ENCODE peak calls at places on chromosomes 4 and X, in four cellular contexts. I is WERI-Rb-1, M is AG04450, K is bronchial epithelial cell. Z is an unnamed sample.

GRCh38 chr4:61204353-61204752 is 4.2 kb downstream of the ADGRL3 start:
- DNase-seq in I (no peak), K (peak), M (no peak), Z (no peak)

GRCh38 chr4:10737335-10737734 is 52.8 kb upstream of the CLNK start:
- DNase-seq in I (no peak), M (no peak), K (peak), Z (no peak)

GRCh38 chrX:45274576-45274975 is 73.9 kb upstream of the DIPK2B start:
- DNase-seq in K (no peak), I (no peak), M (no peak), Z (no peak)

GRCh38 chr4:13933163-13933562 is 305.6 kb upstream of the BOD1L1 start:
- DNase-seq in I (no peak), M (no peak), K (no peak), Z (no peak)

GRCh38 chr4:132587626-132588025 is 561.5 kb upstream of the PCDH10 start:
- DNase-seq in M (no peak), I (no peak), K (peak), Z (no peak)

GRCh38 chrX:14963447-14964236 is 90.4 kb downstream of the MOSPD2 start:
- DNase-seq in M (no peak), I (no peak), K (peak), Z (no peak)

GRCh38 chr4:46830971-46831454 is 78.0 kb downstream of the COX7B2 start:
- DNase-seq in K (no peak), I (no peak), M (no peak), Z (no peak)

GRCh38 chr4:166252487-166253402 is 379.7 kb downstream of the TLL1 start:
- DNase-seq in M (no peak), K (peak), I (peak), Z (peak)

GRCh38 chrX:12949927-12950656 is 24.8 kb upstream of the TMSB4X start:
- DNase-seq in K (peak), I (no peak), M (peak), Z (no peak)

GRCh38 chr4:23324291-23324690 is 565.6 kb downstream of the PPARGC1A start:
- DNase-seq in I (no peak), K (peak), M (no peak), Z (no peak)

GRCh38 chr4:23060776-23061175 is 368.0 kb downstream of the GBA3 start:
- DNase-seq in M (no peak), I (no peak), K (no peak), Z (no peak)

GRCh38 chr4:107801766-107802211 is 22.9 kb upstream of the SGMS2 start:
- DNase-seq in K (peak), I (no peak), M (no peak), Z (no peak)

GRCh38 chrX:12137982-12138365 is 299 bp upstream of the FRMPD4 start:
- DNase-seq in I (no peak), K (no peak), M (no peak), Z (peak)

GRCh38 chrX:103845165-103845653 is 13.2 kb upstream of the RAB9B start:
- DNase-seq in M (peak), K (peak), I (peak), Z (peak)

GRCh38 chrX:37809970-37810369 is 30.1 kb downstream of the CYBB start:
- DNase-seq in I (no peak), M (no peak), K (no peak), Z (no peak)

DNA sequence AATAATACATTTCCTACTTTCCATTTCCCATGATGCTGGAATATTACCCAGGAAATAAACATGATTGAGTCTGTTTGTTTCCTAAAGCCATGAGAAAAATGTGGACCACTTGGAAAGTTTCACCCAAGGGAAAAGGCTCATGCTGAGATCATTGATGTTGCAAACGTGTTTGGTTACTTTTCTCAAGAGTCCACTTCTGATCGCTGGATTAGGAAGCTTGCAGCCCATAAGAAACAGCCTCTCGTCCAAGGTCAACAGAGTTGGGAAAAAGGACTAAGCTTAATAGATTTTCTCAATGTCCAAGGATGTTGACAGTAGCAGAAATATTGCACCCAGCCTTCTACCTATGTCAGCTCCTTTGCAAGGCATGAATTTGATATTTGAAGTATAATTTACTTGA is 65.8 kb upstream of the BLTP1 start:
- DNase-seq in M (no peak), K (no peak), I (no peak), Z (no peak)
- TF ChIP-seq CTCF in M (no peak), K (no peak), I (no peak), Z (no peak)

GRCh38 chr4:110619401-110620247 is 3.3 kb downstream of the PITX2 start:
- DNase-seq in K (no peak), I (no peak), M (no peak), Z (peak)

GRCh38 chr4:110621328-110621812 is 1.5 kb downstream of the PITX2 start:
- DNase-seq in I (no peak), M (no peak), K (no peak), Z (peak)

GRCh38 chr4:110621839-110622751 is 782 bp downstream of the PITX2 start:
- DNase-seq in K (no peak), I (peak), M (no peak), Z (peak)

GRCh38 chr4:110619001-110619350 is 3.9 kb downstream of the PITX2 start:
- DNase-seq in K (no peak), I (no peak), M (no peak), Z (no peak)

GRCh38 chr4:110620352-110621327 is 2.2 kb downstream of the PITX2 start:
- DNase-seq in M (no peak), K (no peak), I (peak), Z (peak)
- TF ChIP-seq CTCF in M (no peak), K (no peak), I (peak), Z (no peak)

DNA sequence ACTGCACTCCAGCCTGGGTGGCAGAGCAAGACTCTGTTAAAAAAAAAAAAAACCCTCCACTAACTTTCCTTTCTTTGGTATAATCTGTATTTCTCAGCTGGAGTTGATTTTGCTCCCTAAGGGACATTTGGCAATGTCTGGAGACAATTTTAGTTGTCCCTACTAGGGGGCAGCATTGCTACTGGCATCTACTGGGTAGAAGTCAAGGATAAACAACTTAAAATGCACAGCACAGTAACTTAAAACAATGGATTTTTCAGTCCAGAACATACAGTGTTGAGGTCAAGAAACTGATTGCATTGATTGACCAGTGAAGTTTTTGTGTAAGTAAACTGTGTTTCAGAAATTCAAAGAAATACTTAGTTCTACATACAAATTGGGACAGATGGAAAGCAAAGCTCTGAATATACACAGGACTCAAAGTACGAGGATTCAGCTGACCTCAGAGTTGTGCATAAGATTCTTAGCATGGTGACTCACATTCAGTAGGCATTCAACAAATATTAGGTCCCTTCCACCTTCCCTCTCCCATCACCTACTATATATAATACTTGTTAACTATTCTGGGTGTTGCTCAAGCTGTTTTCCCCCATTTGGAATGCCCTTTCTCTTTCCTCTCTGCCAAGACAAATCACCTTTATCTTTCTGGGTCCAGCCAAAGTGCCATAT is 8.8 kb downstream of the DDX53 start:
- DNase-seq in M (no peak), K (peak), I (no peak), Z (no peak)
- TF ChIP-seq CTCF in M (peak), K (peak), I (peak), Z (peak)

GRCh38 chrX:76643590-76643989 is 216.1 kb downstream of the MAGEE1 start:
- DNase-seq in K (no peak), M (no peak), I (no peak), Z (no peak)
- TF ChIP-seq CTCF in K (no peak), M (no peak), I (no peak), Z (no peak)

GRCh38 chrX:86171366-86171765 is 23.1 kb downstream of the DACH2 start:
- DNase-seq in M (no peak), K (peak), I (peak), Z (peak)
- TF ChIP-seq CTCF in M (peak), K (peak), I (peak), Z (peak)

DNA sequence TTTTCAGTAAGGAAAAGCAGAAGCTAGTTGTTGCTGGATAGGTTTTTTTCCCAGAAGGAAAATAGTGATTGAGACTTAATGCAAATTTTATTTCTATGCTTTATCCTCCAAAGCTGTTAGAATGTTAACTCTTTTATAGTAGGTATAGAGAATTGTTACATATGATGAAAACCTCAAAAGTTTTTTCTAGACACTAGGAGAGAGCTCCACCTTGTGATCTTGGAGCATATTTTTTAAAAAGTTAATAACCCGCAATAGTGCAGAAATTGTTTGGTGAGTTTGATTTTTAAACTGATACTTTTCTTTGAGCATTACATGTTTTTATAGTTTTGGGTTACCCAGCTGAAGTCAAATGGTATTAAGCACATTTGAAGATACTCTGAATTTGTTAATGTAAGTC is 56.5 kb downstream of the STAG2 start:
- DNase-seq in K (no peak), I (no peak), M (no peak), Z (no peak)
- TF ChIP-seq CTCF in K (no peak), I (no peak), M (peak), Z (no peak)

GRCh38 chrX:72296991-72297390 is 8.7 kb downstream of the CITED1 start:
- DNase-seq in I (no peak), K (no peak), M (no peak), Z (no peak)

GRCh38 chrX:72295745-72296144 is 10.0 kb downstream of the CITED1 start:
- DNase-seq in M (no peak), I (no peak), K (no peak), Z (no peak)

GRCh38 chrX:72299891-72300630 is 5.7 kb downstream of the CITED1 start:
- DNase-seq in I (no peak), M (no peak), K (no peak), Z (no peak)

GRCh38 chrX:72301781-72302180 is 3.9 kb downstream of the CITED1 start:
- DNase-seq in I (no peak), K (no peak), M (no peak), Z (no peak)

GRCh38 chrX:72297953-72298730 is 7.6 kb downstream of the CITED1 start:
- DNase-seq in K (peak), I (peak), M (no peak), Z (no peak)
- TF ChIP-seq CTCF in K (peak), I (peak), M (peak), Z (no peak)

DNA sequence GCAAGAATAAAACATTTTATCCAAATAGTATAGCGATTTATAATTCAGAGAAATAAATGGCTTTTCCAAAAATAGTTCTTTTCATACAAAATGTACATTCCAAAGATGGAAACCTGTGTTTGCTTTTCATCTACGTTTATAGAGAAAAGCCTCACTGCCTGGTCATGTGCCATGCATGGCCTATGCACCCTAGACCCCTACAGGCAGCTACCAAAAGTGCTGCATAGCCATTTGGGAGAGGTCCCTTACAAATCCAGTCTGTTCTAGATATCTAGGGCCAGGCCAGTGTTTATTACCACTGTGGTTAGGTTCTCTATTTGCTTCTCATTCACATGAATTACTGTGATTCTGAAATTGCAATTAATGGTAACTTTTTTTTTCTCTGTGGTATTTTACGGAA is 17.2 kb downstream of the HMGB2 start:
- DNase-seq in I (peak), K (no peak), M (no peak), Z (no peak)
- TF ChIP-seq CTCF in I (peak), K (no peak), M (peak), Z (no peak)

GRCh38 chr4:7649741-7650531 is 215.2 kb upstream of the PSAPL1 start:
- DNase-seq in K (peak), M (peak), I (no peak), Z (no peak)
- TF ChIP-seq CTCF in K (no peak), M (no peak), I (no peak), Z (no peak)

GRCh38 chr4:27176881-27177280 is 316.2 kb downstream of the STIM2 start:
- DNase-seq in M (no peak), K (no peak), I (no peak), Z (no peak)

GRCh38 chr4:27181672-27182071 is 321.0 kb downstream of the STIM2 start:
- DNase-seq in M (no peak), K (no peak), I (no peak), Z (no peak)

GRCh38 chr4:27178066-27178465 is 317.4 kb downstream of the STIM2 start:
- DNase-seq in K (no peak), M (no peak), I (no peak), Z (no peak)

DNA sequence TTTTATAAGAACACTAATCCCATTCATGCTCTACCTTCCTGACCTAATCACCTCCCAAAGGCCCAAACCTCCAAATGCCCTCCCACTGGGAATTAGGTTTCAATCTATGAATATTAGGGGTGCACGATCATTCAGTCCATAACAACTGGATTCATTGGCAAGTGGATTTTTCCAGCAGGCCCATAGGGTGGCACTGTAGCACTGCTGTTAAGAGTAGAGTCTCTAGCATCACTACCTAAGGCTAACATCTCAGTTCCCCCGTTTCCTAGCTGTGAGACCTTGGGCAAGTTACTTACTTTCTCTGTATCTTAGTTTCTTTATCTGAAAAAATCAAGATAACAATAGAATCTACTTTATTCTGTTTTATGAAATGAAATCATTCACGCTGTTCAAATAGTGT is 315.8 kb downstream of the STIM2 start:
- DNase-seq in M (no peak), I (peak), K (peak), Z (peak)
- TF ChIP-seq CTCF in M (no peak), I (peak), K (peak), Z (peak)